ENCODE peak calls at places on chromosomes 7 and 10, in eight cellular contexts. Z is lower lobe of right lung; I is activated CD8-positive, alpha-beta T cell treated with anti-CD3 and anti-CD28 coated beads for 36 hours; Y is T-helper 17 cell; P is activated naive CD4-positive, alpha-beta T cell treated with anti-CD3 and anti-CD28 coated beads, Interleukin-2, amount 50 U/mL, for 72 hours; O is gastrocnemius medialis; B is activated naive CD8-positive, alpha-beta T cell treated with anti-CD3 and anti-CD28 coated beads, Interleukin-2, amount 10 ng/mL, durations not matched to agents 7 days and 5 days; L is heart left ventricle. G is an unnamed sample.

GRCh38 chr10:23522345-23522744 is 83.5 kb downstream of the OTUD1 start:
- ATAC-seq in I (no peak), O (no peak), B (no peak), Z (no peak), Y (no peak), L (no peak), P (no peak), G (peak; percentile 65)

GRCh38 chr7:6630007-6630849 is 6.9 kb upstream of the ZNF316 start:
- ATAC-seq in O (no peak), Y (no peak), I (no peak), L (no peak), P (no peak), B (no peak), Z (no peak), G (no peak)

GRCh38 chr7:3559178-3559765 is 258.2 kb downstream of the SDK1 start:
- ATAC-seq in B (no peak), L (no peak), I (no peak), Z (no peak), O (no peak), P (peak; percentile 63), Y (no peak), G (peak; percentile 79)

GRCh38 chr7:134636008-134636449 is 10.6 kb upstream of the BPGM start:
- ATAC-seq in Z (peak; percentile 62), P (peak; percentile 78), O (no peak), I (peak; percentile 63), B (peak; percentile 58), L (no peak), Y (no peak), G (no peak)

GRCh38 chr10:816958-817357 is 114.5 kb downstream of the LARP4B start:
- ATAC-seq in P (no peak), L (peak; percentile 36), B (no peak), Z (peak; percentile 54), Y (no peak), O (no peak), I (no peak), G (no peak)

GRCh38 chr10:36783400-36783799 is 342.0 kb upstream of the ANKRD30A start:
- ATAC-seq in Y (no peak), P (no peak), I (no peak), L (no peak), Z (no peak), O (no peak), B (no peak), G (no peak)

GRCh38 chr7:73734619-73735525 is 3.7 kb downstream of the ABHD11 start:
- ATAC-seq in L (peak; percentile 33), B (peak; percentile 65), P (peak; percentile 51), O (no peak), Y (peak; percentile 47), I (peak; percentile 64), Z (peak; percentile 87), G (peak; percentile 50)

GRCh38 chr10:89470628-89471027 is 56.3 kb downstream of the IFIT5 start:
- ATAC-seq in B (peak; percentile 54), Z (no peak), P (no peak), L (no peak), I (no peak), O (no peak), Y (no peak), G (no peak)

GRCh38 chr10:131430716-131431402 is 119.3 kb upstream of the TCERG1L start:
- ATAC-seq in O (no peak), B (no peak), Y (no peak), P (no peak), I (no peak), Z (no peak), L (no peak), G (no peak)

GRCh38 chr7:69677054-69677847 is 79.0 kb downstream of the AUTS2 start:
- ATAC-seq in Y (no peak), L (no peak), Z (no peak), I (no peak), B (no peak), P (no peak), O (no peak), G (no peak)

GRCh38 chr10:72009062-72009429 is 44.9 kb downstream of the CHST3 start:
- ATAC-seq in B (no peak), P (no peak), Z (no peak), O (peak; percentile 1), Y (no peak), I (no peak), L (no peak), G (no peak)

GRCh38 chr10:75770634-75771081 is 339.2 kb downstream of the LRMDA start:
- ATAC-seq in Y (no peak), I (no peak), O (peak; percentile 84), Z (no peak), L (peak; percentile 90), P (no peak), B (no peak), G (peak; percentile 88)

GRCh38 chr10:110373059-110373458 is 68.3 kb upstream of the SMNDC1 start:
- ATAC-seq in B (no peak), I (peak; percentile 40), P (peak; percentile 50), Z (no peak), Y (no peak), O (no peak), L (no peak), G (no peak)

GRCh38 chr10:35458500-35459448 is 122.5 kb downstream of the CCNY start:
- ATAC-seq in B (peak; percentile 1), O (peak; percentile 61), L (no peak), I (no peak), Y (no peak), Z (no peak), P (no peak), G (no peak)

GRCh38 chr10:123402656-123403055 is 248.5 kb downstream of the BUB3 start:
- ATAC-seq in Z (peak; percentile 65), L (no peak), Y (peak; percentile 67), B (no peak), O (no peak), I (no peak), P (no peak), G (no peak)

GRCh38 chr7:16695621-16696237 is 49.7 kb downstream of the BZW2 start:
- ATAC-seq in O (no peak), B (no peak), I (peak; percentile 34), Z (peak; percentile 89), Y (peak; percentile 46), P (peak; percentile 55), L (peak; percentile 72), G (no peak)

GRCh38 chr10:74778436-74779094 is 47.8 kb upstream of the KAT6B start:
- ATAC-seq in B (no peak), I (no peak), P (no peak), Y (no peak), O (no peak), L (no peak), Z (no peak), G (no peak)

GRCh38 chr10:63407136-63407662 is 58.6 kb downstream of the JMJD1C start:
- ATAC-seq in P (no peak), Z (no peak), L (no peak), Y (no peak), B (no peak), O (no peak), I (no peak), G (no peak)

GRCh38 chr7:132080967-132081668 is 495.2 kb downstream of the PLXNA4 start:
- ATAC-seq in Y (no peak), O (peak; percentile 81), Z (peak; percentile 42), P (no peak), B (no peak), I (no peak), L (peak; percentile 61), G (peak; percentile 88)

GRCh38 chr7:28787116-28787515 is 171.0 kb downstream of the TRIL start:
- ATAC-seq in L (no peak), P (no peak), Z (no peak), O (no peak), I (no peak), B (no peak), Y (no peak), G (no peak)

GRCh38 chr10:128751851-128752250 is 625.6 kb upstream of the MKI67 start:
- ATAC-seq in P (no peak), I (no peak), Y (no peak), B (no peak), O (no peak), Z (no peak), L (no peak), G (no peak)

GRCh38 chr10:34698979-34699378 is 116.1 kb downstream of the PARD3 start:
- ATAC-seq in B (no peak), I (no peak), Y (no peak), O (no peak), L (peak; percentile 53), P (no peak), Z (peak; percentile 74), G (no peak)

GRCh38 chr7:29194206-29194593 is 375 bp upstream of the CHN2 start:
- ATAC-seq in L (peak; percentile 43), B (no peak), Y (no peak), O (peak; percentile 22), P (no peak), I (no peak), Z (peak; percentile 29), G (peak; percentile 32)

GRCh38 chr10:74928742-74929191 is 102.4 kb downstream of the KAT6B start:
- ATAC-seq in Z (no peak), B (no peak), I (no peak), Y (no peak), L (no peak), O (no peak), P (no peak), G (peak; percentile 37)

GRCh38 chr10:30829921-30830671 is 200.5 kb upstream of the LYZL2 start:
- ATAC-seq in Y (no peak), O (no peak), B (no peak), P (no peak), L (no peak), Z (no peak), I (no peak), G (no peak)